ENCODE peak calls at places on chromosome 15, in six cellular contexts. D is A549, P is GM12878, B is K562, A is endothelial cell of umbilical vein, T is HepG2. F is an unnamed sample.
A peak's percentile ranks its signal among the peaks of the same experiment; 100 is the strongest.

GRCh38 chr15:94494732-94495131 is 263.4 kb downstream of the MCTP2 start:
- DNase-seq in A (no peak), P (no peak), D (no peak), B (no peak), T (no peak), F (no peak)

GRCh38 chr15:81419304-81419943 is 45.4 kb upstream of the TMC3 start:
- DNase-seq in A (no peak), B (peak; percentile 13), D (no peak), P (no peak), T (no peak), F (no peak)

GRCh38 chr15:89898628-89899302 is 5.0 kb upstream of the AP3S2 start:
- DNase-seq in D (peak; percentile 81), T (peak; percentile 77), P (no peak), B (peak; percentile 83), A (peak; percentile 22), F (peak; percentile 72)

GRCh38 chr15:75178171-75178937 is 23.3 kb upstream of the C15orf39 start:
- DNase-seq in A (no peak), P (no peak), D (no peak), B (peak; percentile 81), T (peak; percentile 75), F (peak; percentile 97)

GRCh38 chr15:83733206-83733605 is 79.3 kb downstream of the ADAMTSL3 start:
- DNase-seq in P (no peak), A (no peak), D (peak; percentile 31), T (no peak), B (no peak), F (no peak)

GRCh38 chr15:92082217-92082843 is 228.8 kb downstream of the SLCO3A1 start:
- DNase-seq in D (peak; percentile 76), P (no peak), B (peak; percentile 71), A (peak; percentile 59), T (peak; percentile 21), F (peak; percentile 78)

GRCh38 chr15:60744826-60745225 is 265.9 kb upstream of the ICE2 start:
- DNase-seq in A (no peak), D (no peak), P (no peak), T (no peak), B (no peak), F (no peak)

GRCh38 chr15:33293619-33294309 is 17.0 kb upstream of the RYR3 start:
- DNase-seq in D (no peak), P (no peak), B (no peak), A (peak; percentile 75), T (no peak), F (no peak)

GRCh38 chr15:50390549-50391264 is 33.5 kb upstream of the USP8 start:
- DNase-seq in D (no peak), P (peak; percentile 49), B (peak; percentile 21), T (no peak), A (no peak), F (peak; percentile 58)

GRCh38 chr15:93771429-93772020 is 459.8 kb upstream of the MCTP2 start:
- DNase-seq in B (no peak), A (no peak), D (no peak), T (no peak), P (no peak), F (no peak)

GRCh38 chr15:89408512-89409183 is 74.0 kb upstream of the POLG start:
- DNase-seq in T (no peak), P (no peak), A (peak; percentile 7), B (no peak), D (no peak), F (no peak)

GRCh38 chr15:65906396-65906795 is 37.1 kb downstream of the RAB11A start:
- DNase-seq in B (peak; percentile 27), D (no peak), A (no peak), P (no peak), T (no peak), F (no peak)

GRCh38 chr15:56052389-56053045 is 59.1 kb upstream of the NEDD4 start:
- DNase-seq in T (peak; percentile 13), A (peak; percentile 56), D (peak; percentile 76), B (peak; percentile 24), P (no peak), F (peak; percentile 48)

GRCh38 chr15:75718326-75718725 is 5.7 kb upstream of the CSPG4 start:
- DNase-seq in A (no peak), D (no peak), T (no peak), P (no peak), B (no peak), F (no peak)

GRCh38 chr15:69163124-69163669 is 2.8 kb downstream of the GLCE start:
- DNase-seq in T (no peak), A (no peak), D (no peak), P (no peak), B (peak; percentile 13), F (no peak)

GRCh38 chr15:35753486-35753885 is 207.5 kb upstream of the DPH6 start:
- DNase-seq in P (no peak), B (no peak), D (no peak), A (no peak), T (no peak), F (no peak)

GRCh38 chr15:77495806-77496589 is 75.3 kb downstream of the HMG20A start:
- DNase-seq in B (no peak), A (peak; percentile 82), P (no peak), D (no peak), T (no peak), F (no peak)

GRCh38 chr15:52021128-52021671 is 2.2 kb downstream of the MAPK6 start:
- DNase-seq in T (peak; percentile 74), B (peak; percentile 90), P (no peak), D (peak; percentile 85), A (peak; percentile 85), F (peak; percentile 93)

GRCh38 chr15:52800852-52801747 is 11.0 kb upstream of the ONECUT1 start:
- DNase-seq in D (no peak), T (no peak), B (no peak), A (no peak), P (no peak), F (no peak)

GRCh38 chr15:41801185-41801584 is 26.7 kb upstream of the JMJD7 start:
- DNase-seq in B (no peak), A (no peak), P (no peak), D (no peak), T (no peak), F (no peak)

GRCh38 chr15:57218826-57219576 is 157.3 kb upstream of the CGNL1 start:
- DNase-seq in P (no peak), T (no peak), D (peak; percentile 54), B (peak; percentile 30), A (peak; percentile 56), F (peak; percentile 62)

GRCh38 chr15:36332301-36332700 is 247.1 kb upstream of the CDIN1 start:
- DNase-seq in D (no peak), B (no peak), P (no peak), A (no peak), T (no peak), F (no peak)

GRCh38 chr15:101503296-101503599 is 13.7 kb upstream of the PCSK6 start:
- DNase-seq in A (no peak), B (no peak), D (no peak), P (no peak), T (no peak), F (no peak)

GRCh38 chr15:35485411-35485810 is 60.6 kb downstream of the DPH6 start:
- DNase-seq in P (no peak), D (no peak), B (no peak), T (no peak), A (peak; percentile 68), F (no peak)

GRCh38 chr15:63826513-63826912 is 7.2 kb downstream of the HERC1 start:
- DNase-seq in B (peak; percentile 66), T (no peak), P (no peak), A (peak; percentile 47), D (peak; percentile 62), F (peak; percentile 17)
- TF ChIP-seq MYC in B (no peak), T (no peak), P (no peak), A (no peak), D (no peak), F (no peak)

GRCh38 chr15:25670025-25670554 is 193.0 kb downstream of the ATP10A start:
- DNase-seq in A (no peak), D (peak; percentile 7), T (no peak), B (no peak), P (no peak), F (no peak)
- TF ChIP-seq POLR2A in A (no peak), D (no peak), T (no peak), B (no peak), P (no peak), F (no peak)

GRCh38 chr15:98562361-98562791 is 86.0 kb upstream of the IGF1R start:
- DNase-seq in B (no peak), D (no peak), A (no peak), T (no peak), P (no peak), F (no peak)
- H3K4me3 ChIP-seq in B (no peak overlapping the region), D (no peak overlapping the region), A (no peak overlapping the region), T (no peak overlapping the region), P (no peak overlapping the region), F (no peak overlapping the region)

GRCh38 chr15:73704869-73705645 is 20.9 kb downstream of the CD276 start:
- DNase-seq in B (peak; percentile 76), P (no peak), T (peak; percentile 47), D (peak; percentile 56), A (peak; percentile 52), F (peak; percentile 62)
- TF ChIP-seq MYC in B (no peak), P (no peak), T (no peak), D (no peak), A (no peak), F (no peak)

DNA sequence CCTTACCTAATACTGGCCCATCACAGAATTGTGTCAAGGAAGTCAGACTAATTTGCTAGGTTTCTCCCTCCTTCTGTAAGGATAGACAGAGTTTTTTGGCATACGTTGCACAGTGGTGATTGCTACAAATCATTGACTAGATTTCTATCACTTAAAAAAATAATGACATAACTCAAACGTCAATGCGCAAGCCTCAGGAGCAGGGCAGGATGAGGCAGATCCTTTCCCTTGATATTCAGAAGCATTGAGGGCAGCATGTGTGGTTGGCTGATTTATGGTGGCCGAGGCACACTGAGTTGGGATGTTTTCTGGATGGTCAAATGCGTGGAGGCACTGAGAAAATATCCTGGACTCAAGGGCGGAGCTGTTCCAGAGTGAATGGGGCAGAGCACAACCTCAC is 14.4 kb downstream of the THSD4 start:
- DNase-seq in T (no peak), D (peak; percentile 51), A (peak; percentile 29), P (no peak), B (no peak), F (no peak)
- TF ChIP-seq POLR2A in T (no peak), D (no peak), A (no peak), P (no peak), B (no peak), F (no peak)